ENCODE peak calls at places on chromosomes 1 and 21, in four cellular contexts. N, L, F and U are unnamed samples.

GRCh38 chr21:23951251-23951650 is 1656.0 kb downstream of the MRPL39 start:
- DNase-seq in N (no peak), L (no peak), F (no peak), U (no peak)

GRCh38 chr1:1434131-1434811 is 1.2 kb upstream of the VWA1 start:
- DNase-seq in N (no peak), L (peak; percentile 26), F (peak; percentile 74), U (peak; percentile 90)

GRCh38 chr1:153122831-153123421 is 9.6 kb upstream of the SPRR2F start:
- DNase-seq in N (peak; percentile 93), L (no peak), F (no peak), U (no peak)

GRCh38 chr1:218957971-218958370 is 215.7 kb upstream of the LYPLAL1 start:
- DNase-seq in N (no peak), L (no peak), F (no peak), U (no peak)

GRCh38 chr21:31557421-31557955 is 102.0 kb upstream of the SOD1 start:
- DNase-seq in N (no peak), L (no peak), F (no peak), U (no peak)

GRCh38 chr1:42736571-42737200 is 3.4 kb downstream of the CLDN19 start:
- DNase-seq in N (no peak), L (no peak), F (no peak), U (peak; percentile 81)

GRCh38 chr1:113978863-113979702 is at the start of gene OLFML3:
- DNase-seq in N (peak; percentile 40), L (peak; percentile 97), F (peak; percentile 95), U (peak; percentile 86)

GRCh38 chr1:205592443-205593003 is 39.3 kb downstream of the ELK4 start:
- DNase-seq in N (no peak), L (no peak), F (no peak), U (peak; percentile 80)

GRCh38 chr1:43531453-43531905 is 796 bp downstream of the PTPRF start:
- DNase-seq in N (no peak), L (no peak), F (no peak), U (no peak)

GRCh38 chr1:212514056-212514614 is 81.4 kb downstream of the NENF start:
- DNase-seq in N (no peak), L (peak; percentile 43), F (no peak), U (no peak)

GRCh38 chr1:29356663-29357062 is 120.3 kb downstream of the PTPRU start:
- DNase-seq in N (no peak), L (no peak), F (no peak), U (no peak)

GRCh38 chr1:112575154-112575804 is 43.7 kb downstream of the ST7L start:
- DNase-seq in N (no peak), L (peak; percentile 98), F (no peak), U (no peak)

GRCh38 chr1:205680073-205680851 is at the start of gene SLC45A3:
- DNase-seq in N (no peak), L (no peak), F (no peak), U (no peak)

DNA sequence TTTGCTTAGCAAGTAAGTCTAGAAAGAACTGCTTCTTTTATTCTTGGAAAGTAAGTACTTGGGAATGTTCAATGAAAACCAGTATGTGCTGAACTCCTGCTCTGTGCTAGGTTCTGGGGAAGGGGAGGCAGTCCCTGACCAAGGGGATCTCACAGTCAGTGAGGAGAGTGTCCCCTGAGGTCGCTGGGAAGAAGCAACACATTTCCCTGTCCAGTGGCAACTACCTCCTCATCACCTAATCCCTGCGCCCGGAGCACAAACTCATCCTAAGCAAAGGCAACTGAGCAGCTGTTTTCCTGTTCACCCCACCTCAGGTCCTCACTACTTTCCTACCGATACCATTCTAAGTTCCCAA is 61.7 kb upstream of the ANGPTL1 start:
- DNase-seq in N (no peak), L (no peak), F (no peak), U (peak; percentile 76)
- H3K4me3 ChIP-seq in N (no peak overlapping the region), L (no peak overlapping the region), F (no peak overlapping the region), U (no peak overlapping the region)

DNA sequence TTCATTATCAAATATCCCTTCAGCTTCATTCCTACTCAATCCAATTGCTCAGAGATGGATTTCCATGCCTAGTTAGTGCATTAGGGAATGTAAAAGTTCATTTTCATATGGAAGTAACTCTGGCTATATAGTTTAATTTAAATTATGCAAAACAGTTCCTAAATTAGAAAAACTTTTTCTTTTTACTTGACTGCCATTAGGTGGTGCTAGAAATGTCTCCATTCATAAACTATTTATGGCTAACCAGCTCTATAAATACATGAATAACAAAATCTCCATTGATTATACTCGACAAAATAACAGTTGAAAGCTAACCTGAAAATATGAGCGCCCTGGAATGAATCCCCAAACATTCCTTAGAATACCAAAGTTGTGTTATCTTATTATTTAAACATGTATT is 311.4 kb downstream of the USH2A start:
- DNase-seq in N (no peak), L (peak; percentile 7), F (no peak), U (no peak)
- TF ChIP-seq CTCF in N (peak; percentile 42), L (peak; percentile 36), F (no peak), U (no peak)

GRCh38 chr1:41539416-41539800 is 54.9 kb upstream of the EDN2 start:
- DNase-seq in N (no peak), L (no peak), F (no peak), U (no peak)

GRCh38 chr1:41539999-41540398 is 55.5 kb upstream of the EDN2 start:
- DNase-seq in N (no peak), L (no peak), F (peak; percentile 3), U (peak; percentile 53)

GRCh38 chr1:41542196-41542955 is 57.9 kb upstream of the EDN2 start:
- DNase-seq in N (no peak), L (no peak), F (peak; percentile 4), U (peak; percentile 46)

GRCh38 chr1:41540886-41541591 is 56.6 kb upstream of the EDN2 start:
- DNase-seq in N (no peak), L (peak; percentile 26), F (peak; percentile 4), U (peak; percentile 45)

DNA sequence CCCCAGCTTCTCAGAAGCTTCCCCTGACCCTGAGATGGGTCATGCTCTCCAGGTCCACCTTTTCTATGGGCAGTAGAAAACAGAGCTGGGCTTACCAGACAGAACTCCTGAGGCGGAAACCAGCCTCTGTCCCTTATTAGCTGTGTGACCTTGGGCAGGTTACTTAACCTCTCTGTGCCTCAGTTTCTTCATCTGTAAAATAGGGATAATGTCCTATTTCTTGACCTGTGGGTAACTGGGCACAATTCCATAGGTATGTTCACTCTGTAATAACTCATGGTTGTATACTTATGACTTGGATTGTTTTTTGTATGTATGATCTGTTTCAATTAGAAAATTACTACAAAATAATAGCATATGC is 57.1 kb upstream of the EDN2 start:
- DNase-seq in N (no peak), L (no peak), F (no peak), U (no peak)
- H3K4me3 ChIP-seq in N (no peak overlapping the region), L (no peak overlapping the region), F (no peak overlapping the region), U (no peak overlapping the region)

DNA sequence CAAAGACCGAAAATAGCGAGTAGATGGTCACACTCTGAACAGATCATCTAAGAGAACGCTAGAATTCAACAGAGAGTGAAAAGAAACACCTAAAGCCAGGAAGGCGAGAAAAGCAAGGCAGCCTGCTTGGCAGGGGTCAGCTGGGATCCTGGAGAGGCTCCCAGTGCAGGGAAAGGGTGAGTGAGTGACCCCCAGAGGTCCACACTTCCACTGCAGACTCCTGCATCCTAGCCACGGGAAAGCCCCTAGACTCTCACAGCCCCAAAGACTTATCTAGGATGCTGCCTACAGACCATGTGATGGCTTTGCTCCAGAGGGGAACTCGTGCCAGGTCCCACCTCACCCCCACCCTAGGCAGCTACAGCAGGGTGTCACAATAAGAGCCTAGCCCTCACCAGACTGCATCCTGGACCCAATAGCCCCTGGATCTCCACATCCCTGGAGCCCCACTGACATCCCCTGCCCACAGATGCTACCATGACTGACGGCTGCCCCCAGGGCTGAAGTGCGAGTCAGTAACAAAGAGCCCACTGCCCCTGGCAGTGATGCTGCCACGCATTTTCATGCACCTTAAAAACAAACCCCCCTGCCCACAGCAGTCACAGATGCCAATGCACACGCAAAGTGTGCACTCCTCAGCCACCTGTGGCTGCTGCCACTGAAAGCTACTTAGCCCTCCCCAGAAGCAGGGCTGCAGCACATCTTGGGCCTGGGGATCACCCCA is 62.2 kb downstream of the PSMG1 start:
- DNase-seq in N (no peak), L (no peak), F (no peak), U (peak; percentile 77)
- TF ChIP-seq CTCF in N (no peak), L (no peak), F (no peak), U (no peak)

DNA sequence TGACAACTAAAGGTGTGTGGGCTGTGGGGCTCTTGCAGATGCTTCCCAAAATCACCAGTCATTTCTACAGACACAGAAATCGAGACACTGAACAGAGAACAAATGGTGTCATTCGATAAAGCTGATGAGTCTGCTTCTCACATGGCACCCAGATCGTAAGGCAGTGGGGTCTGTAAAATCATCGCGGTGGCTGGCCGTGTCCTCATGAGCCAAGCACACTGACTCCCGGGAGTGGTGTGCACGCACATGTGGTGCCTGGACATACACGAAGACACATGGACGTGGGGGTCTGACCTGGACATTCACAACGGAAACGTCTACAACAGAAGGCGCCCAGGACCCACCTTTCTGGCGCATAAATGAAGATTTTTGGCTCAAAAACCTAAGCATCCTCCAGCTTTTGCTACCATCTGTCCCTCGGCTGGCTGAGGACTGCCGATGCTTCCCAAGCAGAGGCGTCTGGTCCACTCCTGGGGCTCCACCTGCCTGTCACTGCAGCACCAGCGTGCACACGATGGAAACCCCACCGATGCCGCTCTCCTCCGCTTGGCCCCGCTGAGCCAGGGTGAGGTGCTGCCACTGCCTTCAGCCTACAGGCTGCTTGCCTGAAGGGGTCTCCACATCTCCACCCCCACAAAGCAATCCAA is 6.8 kb downstream of the SMIM1 start:
- DNase-seq in N (no peak), L (no peak), F (no peak), U (no peak)
- H3K4me3 ChIP-seq in N (no peak overlapping the region), L (no peak overlapping the region), F (no peak overlapping the region), U (no peak overlapping the region)